ENCODE peak calls at places on chromosomes 3 and 15, in five cellular contexts. R is Ammon's horn, N is dorsolateral prefrontal cortex, G is ovary, M is AG08395. E is an unnamed sample.

GRCh38 chr3:31462050-31462569 is 70.6 kb upstream of the STT3B start:
- DNase-seq in R (no peak), N (no peak), G (no peak), M (no peak), E (peak; percentile 1)

GRCh38 chr3:10248984-10249748 is 907 bp downstream of the TATDN2 start:
- DNase-seq in R (no peak), N (peak; percentile 19), G (peak; percentile 52), M (peak; percentile 52), E (no peak)

GRCh38 chr3:71380096-71380495 is 203.4 kb downstream of the FOXP1 start:
- DNase-seq in R (no peak), N (no peak), G (no peak), M (no peak), E (no peak)

GRCh38 chr15:67967871-67968423 is 86.2 kb upstream of the PIAS1 start:
- DNase-seq in R (peak; percentile 91), N (peak; percentile 82), G (peak; percentile 83), M (peak; percentile 55), E (no peak)

GRCh38 chr3:64267774-64268604 is 42.7 kb upstream of the PRICKLE2 start:
- DNase-seq in R (peak; percentile 83), N (peak; percentile 62), G (peak; percentile 62), M (peak; percentile 76), E (peak; percentile 59)

GRCh38 chr3:139522421-139522820 is 17.1 kb downstream of the RBP1 start:
- DNase-seq in R (no peak), N (no peak), G (no peak), M (no peak), E (no peak)

GRCh38 chr3:106193876-106194275 is 325.1 kb upstream of the CBLB start:
- DNase-seq in R (no peak), N (no peak), G (no peak), M (no peak), E (no peak)

GRCh38 chr15:95684693-95685115 is 645.8 kb upstream of the NR2F2 start:
- DNase-seq in R (no peak), N (no peak), G (no peak), M (peak; percentile 59), E (no peak)

GRCh38 chr3:9420850-9421549 is 23.6 kb downstream of the SETD5 start:
- DNase-seq in R (no peak), N (no peak), G (no peak), M (no peak), E (no peak)

GRCh38 chr15:69016021-69016595 is 1.6 kb downstream of the NOX5 start:
- DNase-seq in R (no peak), N (no peak), G (no peak), M (no peak), E (no peak)

GRCh38 chr15:97030251-97030650 is 699.8 kb downstream of the NR2F2 start:
- DNase-seq in R (no peak), N (no peak), G (no peak), M (no peak), E (no peak)

GRCh38 chr15:81315452-81316203 is 8.3 kb downstream of the STARD5 start:
- DNase-seq in R (no peak), N (no peak), G (no peak), M (no peak), E (no peak)

GRCh38 chr3:191987951-191988350 is 527.0 kb downstream of the PYDC2 start:
- DNase-seq in R (no peak), N (no peak), G (no peak), M (no peak), E (no peak)

GRCh38 chr15:60994842-60995495 is 234.1 kb downstream of the RORA start:
- DNase-seq in R (peak; percentile 30), N (no peak), G (peak; percentile 39), M (no peak), E (peak; percentile 26)

GRCh38 chr3:158725348-158725966 is 6.8 kb downstream of the RARRES1 start:
- DNase-seq in R (no peak), N (no peak), G (peak; percentile 57), M (peak; percentile 96), E (no peak)

E was measured in pons.